ENCODE peak calls at places on chromosomes 4 and X, in four cellular contexts. K, T, X and J are unnamed samples.

GRCh38 chr4:153643406-153644016 is 40.6 kb upstream of the TLR2 start:
- DNase-seq in K (peak), T (no peak), X (no peak), J (no peak)

GRCh38 chrX:119512145-119512800 is 44.0 kb downstream of the SLC25A5 start:
- DNase-seq in K (peak), T (peak), X (peak), J (no peak)

GRCh38 chr4:2412534-2412884 is 5.9 kb downstream of the ZFYVE28 start:
- DNase-seq in K (no peak), T (no peak), X (no peak), J (no peak)

GRCh38 chr4:102868153-102868781 is 525 bp upstream of the CISD2 start:
- DNase-seq in K (no peak), T (no peak), X (peak), J (no peak)

GRCh38 chr4:4411906-4412305 is 25.0 kb downstream of the NSG1 start:
- DNase-seq in K (no peak), T (no peak), X (no peak), J (no peak)

GRCh38 chrX:71534773-71535544 is 2.1 kb downstream of the OGT start:
- DNase-seq in K (no peak), T (no peak), X (no peak), J (no peak)

GRCh38 chr4:94508256-94508655 is 56.5 kb downstream of the PDLIM5 start:
- DNase-seq in K (no peak), T (no peak), X (no peak), J (no peak)

GRCh38 chr4:77203380-77204197 is 46.6 kb downstream of the CCNG2 start:
- DNase-seq in K (peak), T (peak), X (peak), J (peak)

GRCh38 chr4:156976147-156976546 is 4.5 kb upstream of the PDGFC start:
- DNase-seq in K (no peak), T (no peak), X (no peak), J (no peak)

GRCh38 chr4:23476514-23477090 is 413.2 kb downstream of the PPARGC1A start:
- DNase-seq in K (peak), T (no peak), X (no peak), J (no peak)

GRCh38 chr4:160493206-160493605 is 1390.3 kb downstream of the RAPGEF2 start:
- DNase-seq in K (no peak), T (no peak), X (no peak), J (no peak)

GRCh38 chr4:176805155-176805554 is 12.4 kb upstream of the VEGFC start:
- DNase-seq in K (no peak), T (no peak), X (no peak), J (peak)

GRCh38 chr4:143411527-143412480 is 75.1 kb downstream of the GAB1 start:
- DNase-seq in K (no peak), T (no peak), X (no peak), J (no peak)

GRCh38 chrX:30865020-30865419 is 24.0 kb downstream of the TAB3 start:
- DNase-seq in K (peak), T (no peak), X (peak), J (no peak)
- TF ChIP-seq CTCF in K (no peak), T (no peak), X (no peak), J (no peak)

GRCh38 chr4:13966241-13967195 is 339.0 kb upstream of the BOD1L1 start:
- DNase-seq in K (no peak), T (no peak), X (no peak), J (no peak)
- TF ChIP-seq CTCF in K (peak), T (no peak), X (no peak), J (no peak)

DNA sequence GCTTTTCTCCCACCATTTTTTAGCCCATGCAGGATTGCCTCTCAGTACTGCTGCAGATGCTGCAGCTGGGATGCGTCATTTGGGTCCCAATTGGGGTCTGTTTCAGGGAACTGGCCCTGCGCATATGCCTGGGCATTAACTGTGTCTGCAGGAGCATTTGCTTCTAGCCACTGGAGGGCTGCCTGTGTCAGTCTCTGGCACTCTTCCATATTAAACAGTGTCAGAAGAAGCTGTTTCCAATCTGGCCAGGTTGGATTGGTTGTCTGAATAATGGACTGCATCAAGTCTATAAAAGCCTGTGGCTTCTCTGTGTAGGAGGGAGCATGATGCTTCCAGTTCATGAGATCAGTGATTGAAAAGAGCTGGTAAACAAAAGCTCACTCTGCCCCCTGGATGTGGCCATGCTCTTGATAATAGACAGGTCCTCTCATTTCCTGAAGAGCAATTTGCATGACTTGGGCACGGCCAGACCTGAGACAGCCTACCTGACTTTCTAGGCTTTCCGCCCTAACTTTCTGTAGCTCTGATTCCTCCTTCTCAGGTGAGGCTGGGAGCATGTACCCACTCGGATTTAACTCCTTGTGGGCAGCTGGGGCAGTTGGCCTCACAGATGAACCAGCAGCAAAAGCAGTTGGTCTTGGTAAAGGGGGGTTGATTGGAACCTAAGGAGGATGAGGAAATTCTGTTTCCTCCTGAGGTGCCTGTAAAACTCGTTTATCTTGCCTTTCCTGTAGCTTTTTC is 29.2 kb downstream of the SULT1E1 start:
- DNase-seq in K (no peak), T (no peak), X (no peak), J (no peak)
- TF ChIP-seq CTCF in K (peak), T (no peak), X (no peak), J (no peak)

DNA sequence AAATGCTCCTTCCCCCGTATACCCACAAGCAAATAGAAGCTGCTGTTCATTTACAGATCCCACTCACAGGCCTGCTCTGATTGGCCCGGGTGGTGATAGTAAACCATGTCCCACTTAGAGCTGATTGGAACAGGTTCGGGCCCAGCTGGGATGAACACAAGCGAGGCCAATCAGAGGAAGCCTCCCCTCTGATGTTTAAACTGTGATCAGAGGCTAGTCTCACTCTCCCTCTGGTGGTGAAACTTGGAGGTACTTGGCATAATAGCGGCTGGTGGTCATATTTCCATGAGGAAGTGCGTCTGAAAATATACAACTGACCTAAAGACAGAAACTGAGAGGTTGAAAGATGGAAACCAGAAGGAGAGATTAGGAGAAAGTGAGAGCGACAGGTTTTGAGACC is 51.5 kb upstream of the TRPC3 start:
- DNase-seq in K (peak), T (no peak), X (peak), J (no peak)
- TF ChIP-seq CTCF in K (peak), T (peak), X (peak), J (peak)

GRCh38 chr4:19152264-19152663 is 1099.4 kb upstream of the SLIT2 start:
- DNase-seq in K (no peak), T (no peak), X (no peak), J (no peak)
- TF ChIP-seq CTCF in K (no peak), T (no peak), X (no peak), J (no peak)